ENCODE peak calls at places on chromosomes 12 and 14, in seven cellular contexts. G is transverse colon, J is NCI-H446, E is pulmonary artery endothelial cell, V is activated T-cell treated with anti-CD3 and anti-CD28 coated beads for 1 hour, P is adrenal gland, D is hypothalamus. K is an unnamed sample.

GRCh38 chr14:100486025-100486828 is 101.0 kb downstream of the BEGAIN start:
- DNase-seq in G (peak), J (peak), E (no peak), V (peak), P (peak), D (no peak), K (peak)

GRCh38 chr12:101019667-101020066 is 190.4 kb downstream of the SLC5A8 start:
- DNase-seq in G (no peak), J (no peak), E (no peak), V (no peak), P (no peak), D (no peak), K (no peak)

GRCh38 chr14:105927094-105927475 is 400.7 kb downstream of the TMEM121 start:
- DNase-seq in G (no peak), J (no peak), E (no peak), V (no peak), P (no peak), D (no peak), K (no peak)

GRCh38 chr12:15732341-15733061 is 56.7 kb downstream of the EPS8 start:
- DNase-seq in G (no peak), J (no peak), E (no peak), V (no peak), P (no peak), D (no peak), K (no peak)

GRCh38 chr12:56053407-56053893 is 11.7 kb downstream of the RPS26 start:
- DNase-seq in G (no peak), J (no peak), E (no peak), V (no peak), P (no peak), D (no peak), K (no peak)

GRCh38 chr14:99784508-99784907 is 8.7 kb upstream of the EML1 start:
- DNase-seq in G (no peak), J (no peak), E (no peak), V (no peak), P (no peak), D (no peak), K (no peak)

GRCh38 chr14:64758025-64758521 is 53.8 kb downstream of the PLEKHG3 start:
- DNase-seq in G (peak), J (no peak), E (no peak), V (no peak), P (no peak), D (no peak), K (peak)

GRCh38 chr14:53412819-53413664 is 259.9 kb upstream of the DDHD1 start:
- DNase-seq in G (no peak), J (peak), E (no peak), V (no peak), P (no peak), D (no peak), K (no peak)

GRCh38 chr14:101236496-101237240 is 324.6 kb upstream of the DIO3 start:
- DNase-seq in G (no peak), J (no peak), E (no peak), V (no peak), P (no peak), D (no peak), K (no peak)

GRCh38 chr14:101371691-101372493 is 189.4 kb upstream of the DIO3 start:
- DNase-seq in G (no peak), J (no peak), E (no peak), V (no peak), P (no peak), D (no peak), K (no peak)

GRCh38 chr14:71317385-71318096 is 410.3 kb downstream of the PCNX1 start:
- DNase-seq in G (no peak), J (no peak), E (no peak), V (no peak), P (peak), D (no peak), K (no peak)

GRCh38 chr12:127293507-127294310 is 973.3 kb upstream of the TMEM132C start:
- DNase-seq in G (peak), J (peak), E (no peak), V (peak), P (peak), D (no peak), K (peak)

GRCh38 chr12:132280436-132280835 is 49.0 kb downstream of the GALNT9 start:
- DNase-seq in G (no peak), J (no peak), E (no peak), V (no peak), P (no peak), D (no peak), K (no peak)

GRCh38 chr12:52604859-52605258 is 3.6 kb upstream of the KRT72 start:
- DNase-seq in G (no peak), J (no peak), E (no peak), V (no peak), P (no peak), D (no peak), K (no peak)

GRCh38 chr14:104337381-104337780 is 199.0 kb downstream of the KIF26A start:
- DNase-seq in G (no peak), J (no peak), E (no peak), V (no peak), P (no peak), D (no peak), K (no peak)

GRCh38 chr12:127054531-127054930 is 1212.4 kb upstream of the TMEM132C start:
- DNase-seq in G (no peak), J (no peak), E (no peak), V (no peak), P (no peak), D (no peak), K (no peak)

GRCh38 chr12:104456950-104457745 is 400 bp downstream of the CHST11 start:
- DNase-seq in G (peak), J (peak), E (peak), V (peak), P (peak), D (no peak), K (peak)

GRCh38 chr14:91243098-91243483 is 1.4 kb downstream of the GPR68 start:
- DNase-seq in G (no peak), J (no peak), E (no peak), V (no peak), P (no peak), D (no peak), K (no peak)

GRCh38 chr12:25768151-25768550 is 190.3 kb upstream of the RASSF8 start:
- DNase-seq in G (no peak), J (no peak), E (no peak), V (no peak), P (no peak), D (no peak), K (no peak)

GRCh38 chr14:97490521-97491070 is 693.4 kb downstream of the VRK1 start:
- DNase-seq in G (no peak), J (no peak), E (no peak), V (no peak), P (no peak), D (no peak), K (no peak)

GRCh38 chr12:116529048-116529447 is 30.1 kb upstream of the MAP1LC3B2 start:
- DNase-seq in G (no peak), J (peak), E (no peak), V (no peak), P (no peak), D (no peak), K (no peak)

GRCh38 chr12:75820848-75821578 is 210.6 kb downstream of the PHLDA1 start:
- DNase-seq in G (peak), J (peak), E (no peak), V (no peak), P (peak), D (no peak), K (peak)

GRCh38 chr12:104290855-104291254 is 12.7 kb upstream of the EID3 start:
- DNase-seq in G (no peak), J (no peak), E (no peak), V (no peak), P (no peak), D (no peak), K (no peak)

GRCh38 chr12:107079172-107080011 is 14.0 kb downstream of the CRY1 start:
- DNase-seq in G (no peak), J (no peak), E (no peak), V (no peak), P (no peak), D (no peak), K (no peak)

GRCh38 chr12:126667340-126667739 is 1599.6 kb upstream of the TMEM132C start:
- DNase-seq in G (no peak), J (no peak), E (no peak), V (no peak), P (no peak), D (no peak), K (no peak)

GRCh38 chr14:35879141-35879648 is 53.1 kb downstream of the BRMS1L start:
- DNase-seq in G (no peak), J (peak), E (no peak), V (no peak), P (no peak), D (no peak), K (no peak)

GRCh38 chr12:16606936-16607335 is 974 bp upstream of the LMO3 start:
- DNase-seq in G (no peak), J (no peak), E (no peak), V (no peak), P (no peak), D (no peak), K (peak)

GRCh38 chr12:26621932-26622331 is 211.1 kb downstream of the ITPR2 start:
- DNase-seq in G (no peak), J (no peak), E (no peak), V (no peak), P (no peak), D (no peak), K (no peak)

GRCh38 chr12:75660107-75660530 is 148.7 kb upstream of the KRR1 start:
- DNase-seq in G (no peak), J (no peak), E (no peak), V (no peak), P (no peak), D (no peak), K (no peak)

GRCh38 chr12:52681551-52682380 is 1.6 kb upstream of the KRT1 start:
- DNase-seq in G (no peak), J (no peak), E (no peak), V (peak), P (no peak), D (no peak), K (no peak)

GRCh38 chr12:110639336-110640178 is 25.6 kb downstream of the TCTN1 start:
- DNase-seq in G (no peak), J (no peak), E (no peak), V (no peak), P (no peak), D (no peak), K (no peak)

GRCh38 chr12:23550753-23551152 is 398.7 kb downstream of the SOX5 start:
- DNase-seq in G (no peak), J (no peak), E (no peak), V (no peak), P (no peak), D (no peak), K (no peak)

GRCh38 chr12:52528641-52529143 is 8.5 kb upstream of the KRT5 start:
- DNase-seq in G (no peak), J (no peak), E (no peak), V (no peak), P (peak), D (no peak), K (peak)

GRCh38 chr12:15278816-15279658 is 43.3 kb upstream of the PTPRO start:
- DNase-seq in G (peak), J (peak), E (peak), V (no peak), P (peak), D (no peak), K (peak)

GRCh38 chr14:72291908-72292688 is 359.9 kb downstream of the RGS6 start:
- DNase-seq in G (no peak), J (peak), E (no peak), V (no peak), P (peak), D (no peak), K (peak)

GRCh38 chr12:1836854-1837411 is 16.6 kb downstream of the LRTM2 start:
- DNase-seq in G (no peak), J (peak), E (no peak), V (no peak), P (no peak), D (no peak), K (peak)

GRCh38 chr12:131902332-131903241 is 8.2 kb downstream of the ULK1 start:
- DNase-seq in G (no peak), J (no peak), E (no peak), V (no peak), P (no peak), D (no peak), K (peak)

GRCh38 chr12:52926596-52927241 is 21.8 kb upstream of the KRT8 start:
- DNase-seq in G (peak), J (no peak), E (no peak), V (no peak), P (no peak), D (no peak), K (no peak)

GRCh38 chr12:14907953-14908352 is 22.3 kb upstream of the MGP start:
- DNase-seq in G (no peak), J (no peak), E (no peak), V (no peak), P (no peak), D (no peak), K (no peak)